ENCODE peak calls at places on chromosomes 16 and 17, in nine cellular contexts. E is ACHN; U is HEK293T; B is glutamatergic neuron; A is T-helper 2 cell; H is ELF-1; P is transverse colon; S is GM06990; G is stimulated activated CD8-positive, alpha-beta memory T cell treated with anti-CD3 and anti-CD28 coated beads, Interleukin-2, amount 100 ng/mL, for 1 hour. N is an unnamed sample.

GRCh38 chr16:4290236-4290830 is 17.5 kb upstream of the TFAP4 start:
- DNase-seq in S (no peak), P (no peak), E (peak; percentile 67), A (no peak), H (peak; percentile 86), B (no peak), U (no peak), G (no peak), N (no peak)

GRCh38 chr16:57764341-57765159 is 29.0 kb downstream of the KATNB1 start:
- DNase-seq in A (peak; percentile 35), H (peak; percentile 92), G (no peak), E (peak; percentile 96), S (peak; percentile 57), B (no peak), P (no peak), U (peak; percentile 93), N (peak; percentile 64)

GRCh38 chr16:12819126-12820117 is 15.7 kb upstream of the CPPED1 start:
- DNase-seq in A (peak; percentile 62), B (peak; percentile 74), U (peak; percentile 74), G (peak; percentile 51), S (peak; percentile 40), H (peak; percentile 84), E (peak; percentile 57), P (peak; percentile 73), N (peak; percentile 82)

GRCh38 chr17:65987988-65988387 is 203.9 kb downstream of the CEP112 start:
- DNase-seq in E (peak; percentile 56), P (peak; percentile 11), A (no peak), G (no peak), B (no peak), S (no peak), H (peak; percentile 53), U (peak; percentile 23), N (peak; percentile 8)

GRCh38 chr16:70430667-70431536 is 8.0 kb downstream of the ST3GAL2 start:
- DNase-seq in A (peak; percentile 58), P (peak; percentile 47), E (no peak), H (peak; percentile 81), G (no peak), U (no peak), B (no peak), S (peak; percentile 84), N (peak; percentile 69)

GRCh38 chr17:8673621-8674020 is 43.1 kb upstream of the MYH10 start:
- DNase-seq in E (no peak), P (no peak), U (no peak), G (no peak), H (no peak), B (no peak), A (no peak), S (no peak), N (no peak)

GRCh38 chr16:67378642-67379041 is 14.7 kb downstream of the TPPP3 start:
- DNase-seq in S (no peak), G (no peak), A (no peak), B (no peak), U (no peak), E (no peak), H (no peak), P (no peak), N (no peak)

GRCh38 chr16:14056970-14057369 is 14.1 kb upstream of the MRTFB start:
- DNase-seq in B (no peak), P (no peak), U (no peak), A (no peak), S (no peak), G (no peak), H (no peak), E (no peak), N (no peak)

GRCh38 chr16:73176577-73177013 is 128.7 kb upstream of the ZFHX3 start:
- DNase-seq in H (no peak), G (no peak), A (no peak), U (no peak), B (no peak), S (no peak), E (peak; percentile 20), P (no peak), N (no peak)

GRCh38 chr17:43755389-43755875 is 3.2 kb downstream of the SOST start:
- DNase-seq in S (no peak), B (peak; percentile 65), E (no peak), H (peak; percentile 65), G (no peak), A (no peak), P (no peak), U (no peak), N (peak; percentile 4)

GRCh38 chr17:63919311-63919723 is 678 bp upstream of the GH1 start:
- DNase-seq in A (peak; percentile 60), U (peak; percentile 80), S (peak; percentile 48), G (peak; percentile 38), E (peak; percentile 65), H (peak; percentile 85), P (peak; percentile 69), B (peak; percentile 55), N (peak; percentile 82)

GRCh38 chr17:44998646-44999045 is 30.5 kb upstream of the C1QL1 start:
- DNase-seq in G (no peak), E (no peak), S (no peak), U (no peak), A (no peak), P (no peak), H (no peak), B (no peak), N (no peak)